ENCODE peak calls at places on chromosomes 1 and 21, in seven cellular contexts. T is esophagus squamous epithelium, R is stomach, G is upper lobe of left lung, K is cardiac muscle cell, W is lower leg skin, M is AG10803. F is an unnamed sample.
A peak's percentile ranks its signal among the peaks of the same experiment; 100 is the strongest.

GRCh38 chr1:229563241-229563640 is 4.7 kb upstream of the ABCB10 start:
- DNase-seq in K (peak; percentile 58), R (no peak), T (no peak), G (peak; percentile 36), M (no peak), W (no peak), F (no peak)

GRCh38 chr1:108862698-108863477 is 6.0 kb upstream of the AKNAD1 start:
- DNase-seq in M (no peak), T (no peak), K (no peak), R (no peak), G (no peak), W (no peak), F (no peak)

GRCh38 chr1:168689726-168690602 is 39.0 kb downstream of the DPT start:
- DNase-seq in W (no peak), G (peak; percentile 29), T (no peak), K (no peak), M (peak; percentile 40), R (no peak), F (no peak)

GRCh38 chr1:23577056-23577985 is 18.0 kb upstream of the ID3 start:
- DNase-seq in K (peak; percentile 86), T (no peak), R (no peak), W (no peak), M (peak; percentile 88), G (no peak), F (no peak)

GRCh38 chr1:46643368-46643775 is 24.8 kb downstream of the ATPAF1 start:
- DNase-seq in R (no peak), G (no peak), K (no peak), T (no peak), W (no peak), M (peak; percentile 91), F (no peak)

GRCh38 chr21:21052672-21053071 is 54.5 kb downstream of the NCAM2 start:
- DNase-seq in T (no peak), R (no peak), G (no peak), M (no peak), W (no peak), K (no peak), F (no peak)

GRCh38 chr1:42258218-42258617 is 76.8 kb downstream of the FOXJ3 start:
- DNase-seq in T (no peak), G (no peak), K (no peak), R (no peak), M (no peak), W (no peak), F (no peak)

GRCh38 chr1:202160377-202160940 is at the start of gene PTPN7:
- DNase-seq in R (peak; percentile 39), K (no peak), T (no peak), G (peak; percentile 61), M (no peak), W (no peak), F (peak; percentile 89)

GRCh38 chr1:233081686-233082085 is 131.3 kb downstream of the NTPCR start:
- DNase-seq in M (no peak), K (peak; percentile 51), R (no peak), W (no peak), T (no peak), G (no peak), F (no peak)

GRCh38 chr1:153397056-153397923 is 6.4 kb upstream of the S100A8 start:
- DNase-seq in G (no peak), M (no peak), R (no peak), T (no peak), K (no peak), W (peak; percentile 74), F (no peak)

GRCh38 chr1:243849089-243850012 is 692 bp downstream of the AKT3 start:
- DNase-seq in K (peak; percentile 60), G (peak; percentile 41), R (peak; percentile 29), T (no peak), W (peak; percentile 93), M (peak; percentile 76), F (no peak)

GRCh38 chr1:24949331-24949881 is 19.3 kb upstream of the RUNX3 start:
- DNase-seq in K (no peak), G (no peak), M (peak; percentile 39), T (no peak), R (no peak), W (no peak), F (no peak)

GRCh38 chr1:222918746-222919477 is 104.1 kb downstream of the DISP1 start:
- DNase-seq in T (no peak), K (no peak), G (no peak), W (no peak), M (peak; percentile 48), R (no peak), F (peak; percentile 69)

GRCh38 chr1:116503535-116504307 is 67.1 kb downstream of the CD58 start:
- DNase-seq in W (peak; percentile 73), M (no peak), K (peak; percentile 61), R (no peak), G (no peak), T (no peak), F (peak; percentile 46)

GRCh38 chr1:233738850-233739249 is 124.9 kb downstream of the KCNK1 start:
- DNase-seq in G (no peak), R (no peak), T (no peak), K (no peak), M (no peak), W (no peak), F (no peak)

GRCh38 chr1:921011-921837 is 2.5 kb upstream of the SAMD11 start:
- DNase-seq in K (peak; percentile 93), W (no peak), T (no peak), M (peak; percentile 69), G (no peak), R (peak; percentile 69), F (peak; percentile 55)

GRCh38 chr1:925532-926421 is 2.1 kb downstream of the SAMD11 start:
- DNase-seq in W (no peak), M (peak; percentile 53), T (no peak), K (peak; percentile 77), G (no peak), R (no peak), F (no peak)

GRCh38 chr1:923991-924618 is 382 bp downstream of the SAMD11 start:
- DNase-seq in M (no peak), T (no peak), K (peak; percentile 51), G (no peak), R (no peak), W (no peak), F (no peak)

GRCh38 chr1:924619-925323 is 1.0 kb downstream of the SAMD11 start:
- DNase-seq in K (peak; percentile 80), G (no peak), R (peak; percentile 59), T (no peak), M (peak; percentile 56), W (no peak), F (no peak)

DNA sequence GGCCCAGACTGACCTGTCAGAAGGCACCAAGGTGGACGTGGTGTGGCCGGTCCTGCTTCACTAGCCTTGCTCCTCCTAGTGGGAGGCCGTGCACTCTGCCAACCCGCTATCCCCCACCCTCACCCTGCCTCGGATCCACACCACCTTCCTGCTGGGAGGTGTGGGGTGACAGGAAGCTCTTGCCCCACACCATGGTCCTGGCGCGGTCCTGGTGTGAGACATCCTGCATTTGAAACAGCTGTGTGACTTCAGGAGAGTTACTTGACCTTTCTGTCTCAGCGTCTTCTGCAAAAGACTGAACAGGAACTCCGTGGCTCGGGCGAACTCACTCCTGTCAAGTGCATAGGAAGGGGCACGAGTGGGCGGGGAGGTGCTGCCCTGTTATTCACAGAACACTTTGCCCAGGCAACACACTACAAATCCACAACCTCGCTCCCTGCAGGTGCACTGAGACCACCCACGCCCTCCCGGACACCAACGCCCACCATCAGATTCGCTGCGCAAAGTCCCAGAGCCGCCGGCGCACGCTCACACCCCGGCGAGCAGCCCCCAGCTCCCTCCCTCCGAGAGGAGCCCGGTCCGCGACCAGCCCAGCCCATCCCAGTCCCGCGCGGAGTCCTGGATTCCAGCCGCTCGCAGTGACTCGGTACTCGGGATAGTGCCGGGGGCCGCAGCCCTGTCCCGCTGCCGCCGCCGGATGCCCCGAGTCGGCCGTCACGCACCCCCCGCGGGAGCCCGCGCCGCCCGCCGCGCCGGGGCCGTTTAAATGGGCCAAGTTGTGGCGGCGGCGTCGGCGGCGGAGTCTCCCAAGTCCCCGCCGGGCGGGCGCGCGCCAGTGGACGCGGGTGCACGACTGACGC is at the start of gene SAMD11:
- DNase-seq in G (peak; percentile 70), M (peak; percentile 89), R (peak; percentile 88), K (peak; percentile 95), W (peak; percentile 93), T (no peak), F (peak; percentile 61)
- H3K4me3 ChIP-seq in G (peak within 1 kb of the TSS; percentile 55), M (peak within 1 kb of the TSS; percentile 61), R (peak within 1 kb of the TSS; percentile 67), K (peak within 1 kb of the TSS; percentile 89), W (peak within 1 kb of the TSS; percentile 20), T (peak within 1 kb of the TSS; percentile 43), F (peak within 1 kb of the TSS; percentile 43)

DNA sequence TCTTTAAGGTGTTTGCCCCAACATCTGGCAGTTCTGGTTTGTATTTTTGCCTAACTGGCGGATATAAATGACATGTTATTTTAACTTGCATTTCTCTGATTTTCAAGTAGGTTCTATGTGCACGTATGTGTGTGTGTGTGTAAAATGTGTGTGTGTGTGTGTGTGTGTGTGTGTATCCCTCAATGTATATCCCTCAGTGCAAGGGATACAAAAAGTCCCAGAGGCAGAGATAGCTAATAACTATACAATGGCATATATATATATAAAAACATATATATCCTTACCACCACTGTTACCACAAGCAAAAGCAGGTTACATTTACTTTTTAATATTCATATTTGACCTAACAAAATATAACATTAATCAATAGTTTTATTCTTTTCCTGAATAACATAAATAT is 95.0 kb upstream of the NR5A2 start:
- DNase-seq in R (no peak), T (no peak), K (no peak), M (no peak), G (no peak), W (no peak), F (no peak)
- H3K4me3 ChIP-seq in R (no peak overlapping the region), T (no peak overlapping the region), K (no peak overlapping the region), M (peak overlapping the region; percentile 36), G (peak overlapping the region; percentile 21), W (no peak overlapping the region), F (no peak overlapping the region)

DNA sequence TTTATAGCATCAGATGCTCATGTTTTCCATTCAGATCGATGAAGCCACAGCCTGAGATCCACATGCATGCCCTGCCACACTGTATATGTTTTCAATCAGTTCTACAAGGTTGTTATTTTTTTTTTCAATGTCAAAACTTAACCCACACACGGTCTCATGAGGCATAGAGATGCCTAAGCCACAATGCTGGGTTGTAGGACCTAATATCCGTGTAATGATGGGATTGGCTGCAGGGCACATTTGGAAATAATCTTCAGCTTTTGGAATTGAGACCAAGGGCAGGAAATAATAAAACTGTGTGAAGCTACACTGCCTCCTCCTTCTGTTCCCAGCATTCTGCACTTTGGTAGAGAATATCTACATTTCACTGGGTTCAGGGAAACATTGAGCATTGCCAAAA is 176.5 kb downstream of the LYPLAL1 start:
- DNase-seq in R (no peak), T (no peak), M (no peak), W (no peak), K (no peak), G (no peak), F (no peak)
- H3K4me3 ChIP-seq in R (no peak overlapping the region), T (no peak overlapping the region), M (no peak overlapping the region), W (no peak overlapping the region), K (no peak overlapping the region), G (no peak overlapping the region), F (no peak overlapping the region)

DNA sequence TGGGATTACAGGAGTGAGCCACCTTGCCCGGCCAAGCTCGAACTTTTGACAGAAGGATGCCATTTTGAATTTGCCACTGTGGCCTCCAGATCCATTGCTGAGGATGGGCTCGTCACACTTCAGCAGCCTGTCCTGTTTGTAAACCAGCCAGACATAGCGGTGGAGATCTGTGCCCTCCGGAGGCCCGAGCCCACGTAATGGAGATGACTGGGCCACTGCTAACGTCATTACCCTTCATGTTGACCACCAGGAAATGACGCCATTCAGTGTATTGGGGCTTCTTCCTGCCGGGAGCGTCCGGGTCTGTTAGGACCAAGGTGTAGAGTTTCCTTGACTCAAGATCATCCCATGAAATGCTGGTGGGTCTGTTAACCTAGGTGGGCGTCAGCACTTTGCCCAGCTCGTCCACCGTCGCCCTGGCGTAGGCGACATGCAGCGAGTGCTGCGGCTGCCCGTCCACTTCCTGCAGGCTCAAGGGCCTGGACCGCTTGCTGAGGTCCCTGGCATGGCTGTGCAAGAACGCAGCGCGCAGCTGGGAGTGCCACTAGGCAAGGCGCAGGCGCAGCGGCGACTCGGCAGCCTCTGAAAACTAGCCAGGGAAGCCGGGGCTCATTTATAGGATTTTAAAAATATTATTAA is 40.8 kb downstream of the PTPRC start:
- DNase-seq in G (peak; percentile 51), W (no peak), R (no peak), M (no peak), K (no peak), T (no peak), F (no peak)
- H3K4me3 ChIP-seq in G (no peak overlapping the region), W (no peak overlapping the region), R (no peak overlapping the region), M (no peak overlapping the region), K (no peak overlapping the region), T (no peak overlapping the region), F (no peak overlapping the region)